ENCODE peak calls at places on chromosomes 1 and 21, in four cellular contexts. Q, V, F and W are unnamed samples. For H3K4me1, the result is how much of the 10 kb centered on the place peaks cover.

GRCh38 chr1:63189677-63190076 is 132.7 kb upstream of the FOXD3 start:
- DNase-seq in Q (peak), V (no peak), F (peak), W (no peak)

GRCh38 chr1:40507973-40508372 is 594 bp upstream of the EXO5 start:
- DNase-seq in Q (no peak), V (no peak), F (no peak), W (no peak)

GRCh38 chr1:113905435-113905861 is 322 bp downstream of the DCLRE1B start:
- DNase-seq in Q (no peak), V (peak), F (peak), W (peak)

GRCh38 chr1:111961773-111962565 is 27.5 kb downstream of the KCND3 start:
- DNase-seq in Q (no peak), V (no peak), F (no peak), W (peak)

GRCh38 chr21:42309753-42310213 is 5.4 kb downstream of the TFF3 start:
- DNase-seq in Q (peak), V (peak), F (peak), W (peak)

GRCh38 chr1:225480825-225481434 is 53.1 kb upstream of the LBR start:
- DNase-seq in Q (peak), V (no peak), F (peak), W (no peak)

GRCh38 chr1:114286179-114286578 is 132.5 kb upstream of the SYT6 start:
- DNase-seq in Q (no peak), V (no peak), F (no peak), W (no peak)

GRCh38 chr1:169999357-169999756 is 75.1 kb downstream of the KIFAP3 start:
- DNase-seq in Q (no peak), V (no peak), F (no peak), W (peak)

GRCh38 chr1:109655624-109656519 is at the start of gene GSTM4:
- DNase-seq in Q (peak), V (peak), F (peak), W (peak)

GRCh38 chr1:54754486-54755285 is 9.6 kb downstream of the PARS2 start:
- DNase-seq in Q (no peak), V (no peak), F (no peak), W (no peak)

DNA sequence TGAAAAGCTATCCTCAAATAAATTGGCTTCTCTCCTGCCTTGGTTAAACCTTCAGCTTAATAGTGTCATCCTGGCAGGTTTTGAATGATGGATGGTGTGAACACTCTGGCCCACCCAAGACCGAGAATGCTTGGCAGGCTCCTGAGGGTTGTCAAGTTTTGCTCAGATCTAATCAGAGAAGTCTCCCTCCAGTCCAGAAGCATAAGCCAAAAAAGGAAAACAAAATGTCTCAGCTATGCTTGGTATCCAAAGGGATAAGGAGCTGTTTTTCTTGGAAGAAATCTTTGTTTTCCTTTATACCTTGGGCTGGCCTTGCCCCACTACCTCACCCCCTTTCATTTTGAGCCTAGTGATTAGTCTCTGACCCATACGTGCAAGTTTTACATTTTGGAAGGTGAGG is 172.7 kb downstream of the CRB1 start:
- DNase-seq in Q (no peak), V (no peak), F (no peak), W (no peak)
- H3K4me1 ChIP-seq in Q (under half), V (under half), F (under half), W (under half)

GRCh38 chr1:190479537-190479936 is 1.9 kb upstream of the BRINP3 start:
- DNase-seq in Q (no peak), V (no peak), F (peak), W (no peak)

GRCh38 chr1:190477687-190478192 is at the start of gene BRINP3:
- DNase-seq in Q (no peak), V (no peak), F (no peak), W (no peak)

GRCh38 chr1:190479028-190479427 is 1.4 kb upstream of the BRINP3 start:
- DNase-seq in Q (no peak), V (no peak), F (peak), W (no peak)

GRCh38 chr1:190475394-190476250 is 2.0 kb downstream of the BRINP3 start:
- DNase-seq in Q (no peak), V (peak), F (peak), W (no peak)

DNA sequence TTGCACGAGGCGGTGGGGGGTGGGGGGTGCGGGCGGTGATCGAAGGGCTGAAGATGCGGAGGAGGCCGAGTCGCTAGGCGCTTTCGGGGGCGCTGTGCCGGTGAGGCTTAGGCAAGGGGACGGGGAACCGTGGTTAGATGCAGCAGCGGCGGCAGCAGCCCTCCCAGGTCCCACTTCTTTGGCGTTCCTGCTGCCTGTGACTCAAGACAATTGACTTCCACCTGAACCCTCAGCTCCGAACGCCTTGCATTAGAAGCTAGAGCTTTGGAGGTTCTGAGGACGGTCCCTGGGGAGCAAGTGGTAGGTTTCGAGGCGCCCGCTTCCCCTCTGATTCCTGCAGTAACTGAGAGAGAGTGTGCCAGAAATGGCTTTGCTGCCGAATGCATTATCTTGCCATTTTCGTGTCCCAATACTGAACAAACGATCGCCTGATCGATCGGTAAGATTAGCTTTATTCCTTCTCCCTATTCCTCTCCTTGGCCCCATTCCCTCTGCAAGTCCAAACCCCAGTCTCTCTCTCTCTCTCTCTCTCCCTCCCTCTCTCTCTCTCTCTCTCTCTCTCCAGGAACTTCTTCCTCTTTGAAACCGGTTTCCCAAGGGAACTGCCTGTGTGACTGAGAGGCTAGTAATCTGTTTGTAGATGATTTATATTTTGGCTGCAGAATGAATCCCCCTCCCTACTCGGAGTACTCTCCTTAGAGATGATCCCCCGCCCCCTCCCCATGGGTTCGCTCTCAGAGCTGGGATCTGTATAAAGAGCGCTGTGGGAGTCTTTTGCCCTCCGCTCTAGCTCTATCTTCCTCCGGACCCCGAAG is 736 bp upstream of the BRINP3 start:
- DNase-seq in Q (peak), V (no peak), F (peak), W (no peak)
- H3K4me3 ChIP-seq in Q (peak), V (peak), F (peak), W (peak)

GRCh38 chr21:34080693-34081092 is 7.3 kb downstream of the MRPS6 start:
- DNase-seq in Q (no peak), V (no peak), F (no peak), W (no peak)

GRCh38 chr21:34075760-34076159 is 2.4 kb downstream of the MRPS6 start:
- DNase-seq in Q (no peak), V (no peak), F (no peak), W (no peak)

GRCh38 chr21:34078915-34079314 is 5.5 kb downstream of the MRPS6 start:
- DNase-seq in Q (no peak), V (no peak), F (no peak), W (no peak)

GRCh38 chr21:34076835-34077234 is 3.5 kb downstream of the MRPS6 start:
- DNase-seq in Q (no peak), V (no peak), F (no peak), W (no peak)

DNA sequence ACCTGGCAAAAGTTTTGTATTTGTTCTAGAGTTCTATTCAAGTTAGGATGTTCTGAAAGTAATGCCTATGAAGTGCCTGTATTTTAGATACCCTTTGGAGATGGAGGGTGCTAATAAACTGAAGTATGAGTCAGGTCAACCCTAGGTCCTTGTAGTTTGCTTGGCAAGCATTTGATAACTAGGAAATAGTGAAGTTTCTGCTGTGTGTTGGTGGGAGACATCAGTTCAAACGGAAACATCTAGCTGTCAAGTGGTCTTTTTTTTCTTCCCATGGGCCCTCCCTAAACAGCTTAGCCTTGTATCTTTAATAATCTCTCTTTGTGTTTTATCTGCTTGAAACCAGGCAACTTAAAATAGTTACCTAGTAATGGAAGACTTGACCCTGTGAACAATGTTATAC is 4.5 kb downstream of the MRPS6 start:
- DNase-seq in Q (no peak), V (no peak), F (no peak), W (no peak)
- H3K4me1 ChIP-seq in Q (under half), V (under half), F (half or more), W (half or more)

GRCh38 chr1:29468501-29468900 is 232.2 kb downstream of the PTPRU start:
- DNase-seq in Q (no peak), V (no peak), F (no peak), W (no peak)

GRCh38 chr1:29471487-29472313 is 235.4 kb downstream of the PTPRU start:
- DNase-seq in Q (no peak), V (no peak), F (no peak), W (no peak)

GRCh38 chr1:29470788-29471119 is 234.4 kb downstream of the PTPRU start:
- DNase-seq in Q (no peak), V (no peak), F (no peak), W (no peak)

GRCh38 chr1:29470087-29470787 is 233.9 kb downstream of the PTPRU start:
- DNase-seq in Q (no peak), V (no peak), F (no peak), W (no peak)

GRCh38 chr1:29469457-29469856 is 233.1 kb downstream of the PTPRU start:
- DNase-seq in Q (no peak), V (no peak), F (no peak), W (peak)
- H3K4me3 ChIP-seq in Q (no peak), V (no peak), F (no peak), W (no peak)

GRCh38 chr1:174156437-174156836 is 2.9 kb upstream of the RABGAP1L start:
- DNase-seq in Q (no peak), V (no peak), F (no peak), W (no peak)

GRCh38 chr1:174160109-174160473 is 771 bp downstream of the RABGAP1L start:
- DNase-seq in Q (peak), V (peak), F (peak), W (peak)

GRCh38 chr1:174159253-174160108 is at the start of gene RABGAP1L:
- DNase-seq in Q (peak), V (peak), F (peak), W (peak)

GRCh38 chr1:174158767-174159252 is 510 bp upstream of the RABGAP1L start:
- DNase-seq in Q (no peak), V (no peak), F (no peak), W (no peak)

DNA sequence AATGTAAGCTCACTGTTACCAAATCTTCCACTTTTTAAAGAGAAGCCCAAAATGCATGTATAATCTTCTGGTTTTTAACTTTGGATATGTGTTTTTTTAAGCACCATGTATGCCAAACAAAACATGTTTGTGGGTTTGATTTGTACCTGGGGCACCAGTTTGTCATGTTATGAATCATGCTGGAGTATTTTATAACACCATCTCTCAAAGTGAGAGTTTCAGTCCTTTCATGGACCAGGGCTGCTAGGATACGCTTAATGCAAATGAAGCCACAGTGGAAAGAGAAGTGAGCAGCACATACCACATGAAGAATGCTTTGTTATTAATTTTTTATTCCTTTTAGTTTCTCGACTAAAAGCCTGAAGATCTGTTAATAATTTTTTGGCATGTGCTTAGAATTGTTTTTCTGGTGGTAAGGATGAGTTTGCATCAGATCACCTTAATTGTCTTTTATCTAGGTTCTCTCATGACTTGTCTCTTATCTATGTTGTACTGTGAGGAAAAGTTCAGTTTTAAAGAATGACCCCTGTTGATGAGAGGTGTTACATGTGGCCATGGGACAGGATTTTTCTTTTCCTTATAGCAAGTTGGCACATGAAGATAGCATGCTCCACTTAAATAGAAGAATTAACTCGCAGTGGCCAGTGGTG is 2.0 kb upstream of the RABGAP1L start:
- DNase-seq in Q (no peak), V (no peak), F (no peak), W (no peak)
- H3K4me1 ChIP-seq in Q (under half), V (under half), F (under half), W (under half)